ENCODE peak calls at places on chromosome 16, in six cellular contexts. I, R, H, N, B and C are unnamed samples.

GRCh38 chr16:89200124-89200849 is at the start of gene SLC22A31:
- DNase-seq in R (no peak), B (no peak), H (peak), I (no peak), N (no peak), C (no peak)

GRCh38 chr16:17387226-17387625 is 83.5 kb downstream of the XYLT1 start:
- DNase-seq in R (no peak), B (no peak), H (no peak), N (no peak), I (no peak), C (no peak)

GRCh38 chr16:3059041-3059722 is 6.3 kb upstream of the IL32 start:
- DNase-seq in R (no peak), H (peak), N (peak), I (peak), B (peak), C (peak)

GRCh38 chr16:1810106-1810505 is 16.5 kb downstream of the HAGH start:
- DNase-seq in B (no peak), N (no peak), H (no peak), R (no peak), I (no peak), C (no peak)

GRCh38 chr16:76193851-76194620 is 83.2 kb upstream of the CNTNAP4 start:
- DNase-seq in I (no peak), R (no peak), B (no peak), H (no peak), N (no peak), C (no peak)

GRCh38 chr16:55041540-55042234 is 111.0 kb downstream of the IRX5 start:
- DNase-seq in R (no peak), H (no peak), B (no peak), I (no peak), N (no peak), C (no peak)

GRCh38 chr16:25627641-25628040 is 64.1 kb upstream of the HS3ST4 start:
- DNase-seq in R (no peak), H (no peak), N (no peak), I (no peak), B (no peak), C (no peak)

GRCh38 chr16:80971814-80972213 is 34.9 kb downstream of the CMC2 start:
- DNase-seq in R (no peak), N (no peak), B (no peak), H (no peak), I (no peak), C (no peak)

GRCh38 chr16:83838151-83838550 is 30.4 kb downstream of the HSBP1 start:
- DNase-seq in R (no peak), N (no peak), B (no peak), H (no peak), I (no peak), C (no peak)

GRCh38 chr16:27769561-27770222 is 219.7 kb downstream of the KATNIP start:
- DNase-seq in R (no peak), N (no peak), I (peak), H (no peak), B (no peak), C (peak)

GRCh38 chr16:67013823-67014640 is 14.9 kb upstream of the CBFB start:
- DNase-seq in I (peak), N (no peak), R (no peak), B (peak), H (peak), C (no peak)
- H3K9ac ChIP-seq in I (peak), N (no peak), R (peak), B (peak), H (peak), C (peak)

GRCh38 chr16:11149011-11149616 is 106.9 kb downstream of the SOCS1 start:
- DNase-seq in N (no peak), H (peak), R (no peak), B (peak), I (peak), C (no peak)

GRCh38 chr16:11150190-11150589 is 105.8 kb downstream of the SOCS1 start:
- DNase-seq in B (no peak), H (no peak), R (no peak), N (no peak), I (no peak), C (no peak)

GRCh38 chr16:11152677-11153321 is 103.2 kb downstream of the SOCS1 start:
- DNase-seq in R (no peak), N (no peak), I (no peak), H (peak), B (no peak), C (no peak)

GRCh38 chr16:11152205-11152604 is 103.8 kb downstream of the SOCS1 start:
- DNase-seq in R (no peak), B (no peak), I (no peak), H (no peak), N (no peak), C (no peak)

DNA sequence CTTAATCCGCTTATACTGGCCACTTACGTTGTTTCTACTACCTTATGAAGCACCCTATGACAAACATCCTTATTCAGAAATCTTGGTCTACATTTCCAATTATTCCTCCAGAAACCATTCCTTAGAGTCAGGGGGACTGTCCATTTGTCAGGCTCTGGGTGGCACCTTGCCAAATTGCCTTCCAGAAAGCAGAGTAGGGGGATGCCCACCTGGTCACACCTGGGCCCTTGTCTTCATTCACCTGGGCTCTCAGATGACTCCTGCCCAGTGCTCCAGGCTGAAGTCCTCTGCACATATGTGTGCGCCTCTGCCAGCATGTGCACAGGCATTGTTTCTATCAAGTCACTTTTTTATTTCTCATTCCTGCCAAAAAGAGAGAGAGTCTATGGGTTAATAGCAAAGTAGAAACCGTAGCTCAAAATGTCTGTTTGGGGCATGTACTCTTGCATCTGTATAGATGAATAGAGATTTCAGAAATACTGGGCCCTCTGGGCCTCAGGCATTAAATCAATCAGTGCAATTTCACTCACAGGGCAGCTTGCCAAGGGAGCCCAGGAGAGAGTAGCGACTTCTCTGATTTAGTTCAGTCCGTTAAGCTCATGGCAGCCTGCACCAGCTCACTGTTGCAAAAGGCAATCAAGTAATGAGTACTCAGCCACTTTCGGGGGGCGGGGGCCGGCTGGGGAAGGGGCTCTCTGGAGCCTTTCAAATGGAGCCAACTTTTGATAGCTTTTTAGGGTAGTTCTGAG is 104.7 kb downstream of the SOCS1 start:
- DNase-seq in R (no peak), N (no peak), I (no peak), H (no peak), B (no peak), C (no peak)
- TF ChIP-seq CEBPB in R (no peak), N (no peak), I (no peak), H (no peak), B (no peak), C (no peak)

DNA sequence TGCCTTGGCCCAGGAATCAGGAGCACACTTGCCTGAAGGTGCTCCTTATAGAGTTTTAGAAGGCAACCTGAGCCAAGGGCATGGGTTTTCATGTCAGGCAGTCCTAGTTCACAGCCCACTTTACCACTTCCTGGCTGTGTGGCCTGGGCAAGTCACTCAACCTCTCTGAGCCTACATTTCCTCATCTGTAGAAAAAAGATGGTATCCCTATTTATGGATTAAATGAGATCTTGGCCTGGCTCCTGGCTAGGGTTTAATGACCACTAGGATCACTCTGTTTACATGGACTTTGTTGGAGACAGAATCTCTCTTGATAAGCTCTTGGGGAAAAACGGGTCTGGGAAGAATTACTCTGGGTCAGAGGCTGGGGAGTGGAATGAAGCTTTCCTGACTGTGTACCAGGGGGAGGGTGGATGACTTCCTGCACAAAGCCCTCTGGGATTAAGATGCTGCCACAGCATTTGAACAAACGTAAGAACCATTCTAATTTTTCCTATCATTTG is 2.3 kb downstream of the MT2A start:
- DNase-seq in H (no peak), I (peak), N (no peak), B (no peak), R (no peak), C (no peak)
- H3K9ac ChIP-seq in H (peak), I (peak), N (no peak), B (no peak), R (peak), C (peak)

DNA sequence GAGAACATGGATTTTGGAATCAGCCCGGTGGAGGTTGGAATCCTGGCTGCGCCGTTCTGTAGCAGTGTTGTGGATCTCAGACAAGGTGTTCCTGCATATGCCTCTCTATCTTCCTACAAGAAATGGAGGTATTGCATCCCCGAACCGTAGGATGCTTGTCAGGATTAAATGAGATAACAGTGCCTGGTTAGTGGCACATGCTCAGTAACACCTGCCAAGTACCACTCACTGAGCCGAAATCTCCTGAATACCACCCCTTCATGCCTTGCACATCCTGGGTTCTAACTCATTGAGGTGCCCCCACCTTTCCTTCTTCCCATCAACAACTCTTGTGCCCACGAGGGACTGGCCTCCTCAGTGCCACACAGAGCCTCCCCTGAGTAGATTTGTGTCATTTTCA is 84.0 kb downstream of the WWOX start:
- DNase-seq in R (no peak), I (no peak), N (no peak), H (no peak), B (no peak), C (no peak)
- TF ChIP-seq CEBPB in R (no peak), I (no peak), N (no peak), H (no peak), B (no peak), C (no peak)

GRCh38 chr16:53129281-53130192 is 74.7 kb downstream of the CHD9 start:
- DNase-seq in R (no peak), I (peak), H (peak), B (no peak), N (no peak), C (no peak)

GRCh38 chr16:53132406-53132805 is 77.6 kb downstream of the CHD9 start:
- DNase-seq in I (no peak), N (no peak), R (no peak), H (no peak), B (no peak), C (no peak)

GRCh38 chr16:53130193-53131049 is 75.6 kb downstream of the CHD9 start:
- DNase-seq in R (peak), B (peak), N (peak), H (peak), I (peak), C (peak)

GRCh38 chr16:53131050-53131362 is 76.2 kb downstream of the CHD9 start:
- DNase-seq in N (no peak), R (no peak), H (no peak), I (no peak), B (no peak), C (no peak)

DNA sequence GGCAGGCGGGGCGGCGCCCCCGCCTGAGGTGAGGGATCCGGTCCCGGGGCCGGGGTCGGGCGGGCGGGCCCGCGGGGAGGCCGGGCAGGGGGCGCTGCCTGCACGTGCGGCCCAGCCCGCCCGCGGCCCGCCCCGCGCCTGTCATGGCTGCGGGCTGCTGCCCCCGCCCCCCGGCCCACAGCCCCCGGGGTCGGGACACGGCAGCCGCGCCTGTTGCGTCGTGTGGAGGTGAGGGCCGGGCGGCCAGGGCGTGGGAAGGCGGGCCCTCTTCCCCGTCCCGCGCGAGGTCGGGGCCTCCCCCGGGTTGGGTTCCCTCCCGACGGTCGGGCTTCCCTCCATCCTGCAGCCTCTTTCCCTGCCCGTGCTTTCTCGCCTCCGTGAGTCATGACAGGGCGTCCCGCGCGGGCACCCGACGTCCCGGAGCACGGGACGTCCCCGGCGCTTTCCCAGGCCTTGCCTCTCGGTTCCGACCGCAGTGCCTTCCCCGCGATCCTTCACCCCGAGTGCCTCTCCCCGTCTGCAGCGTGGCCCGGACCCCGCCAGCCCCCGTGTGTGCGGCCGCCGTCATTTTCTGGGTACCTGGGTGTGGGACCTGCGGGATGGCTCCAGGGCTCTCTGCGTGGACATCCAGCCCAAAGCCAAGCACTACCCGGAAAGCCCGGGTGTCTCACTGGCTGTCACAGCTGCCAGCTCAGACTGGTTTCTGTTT is 76.7 kb downstream of the CHD9 start:
- DNase-seq in R (no peak), H (peak), N (no peak), B (peak), I (peak), C (no peak)
- H3K9ac ChIP-seq in R (peak), H (peak), N (peak), B (peak), I (peak), C (peak)

GRCh38 chr16:51150894-51151320 is at the start of gene SALL1:
- DNase-seq in R (no peak), H (no peak), N (no peak), B (no peak), I (no peak), C (no peak)
- TF ChIP-seq CEBPB in R (no peak), H (no peak), N (no peak), B (no peak), I (no peak), C (no peak)

DNA sequence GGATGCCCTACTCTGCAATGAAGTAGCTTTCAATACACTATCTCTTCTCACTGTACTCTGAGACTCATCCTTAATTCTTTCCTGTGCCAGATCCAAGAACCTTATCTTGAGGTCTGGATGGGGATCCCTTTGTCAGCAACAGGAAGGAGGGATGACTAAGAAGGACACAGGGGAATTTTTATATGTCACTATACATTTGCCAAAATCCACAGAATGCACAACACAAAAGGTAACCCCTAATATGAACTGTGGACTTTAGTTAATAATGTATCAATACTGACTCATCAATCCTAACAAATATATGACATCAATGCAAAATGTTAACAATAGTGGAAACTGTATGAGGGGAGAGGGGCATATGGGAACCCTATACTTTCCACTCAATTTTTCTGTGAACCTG is 4.7 kb upstream of the RBBP6 start:
- DNase-seq in N (no peak), H (peak), B (no peak), R (no peak), I (no peak), C (no peak)
- H3K9ac ChIP-seq in N (no peak), H (no peak), B (no peak), R (no peak), I (no peak), C (no peak)

DNA sequence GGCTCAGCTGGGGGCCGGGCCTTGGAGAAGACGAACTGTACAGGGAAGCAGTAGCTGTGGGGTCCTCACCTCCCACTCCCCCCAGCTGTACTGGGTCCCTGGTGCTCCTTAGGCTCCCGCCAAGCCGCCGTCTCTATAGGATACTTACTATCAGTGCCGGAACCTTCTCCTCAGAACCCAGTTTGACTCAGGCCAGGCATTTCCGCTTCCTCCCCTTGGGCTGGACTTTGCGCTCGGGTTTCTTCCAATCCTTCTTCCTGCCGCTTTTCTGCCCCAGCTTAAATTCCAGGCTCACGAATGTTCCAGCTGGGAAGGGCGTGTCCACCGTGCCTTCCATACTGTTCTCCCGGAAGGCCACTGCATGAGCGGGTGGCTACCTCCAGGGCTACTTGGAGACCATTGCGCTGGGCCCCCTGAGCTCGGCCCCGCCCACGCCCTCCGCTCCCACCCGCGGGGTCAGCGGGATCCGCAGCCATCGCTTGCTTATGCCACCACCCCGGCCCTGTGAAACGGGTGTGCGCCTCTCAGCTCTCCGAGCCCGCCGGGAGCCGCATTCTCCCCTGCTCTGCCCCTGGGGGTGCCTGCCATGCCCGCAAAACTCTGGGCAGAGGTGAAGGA is 1795.9 kb downstream of the TP53TG3F start:
- DNase-seq in B (no peak), R (no peak), N (no peak), I (no peak), H (no peak), C (no peak)
- TF ChIP-seq CEBPB in B (no peak), R (no peak), N (no peak), I (no peak), H (no peak), C (no peak)